ENCODE peak calls at places on chromosomes 12 and 14, in six cellular contexts. V is fibroblast of lung, D is fibroblast of pulmonary artery, G is PC-3, E is HCT116, Z is ovary. S is an unnamed sample.

GRCh38 chr12:64739778-64740177 is 19.4 kb downstream of the GNS start:
- DNase-seq in V (no peak), D (no peak), G (peak; percentile 82), E (no peak), Z (no peak), S (peak; percentile 66)

GRCh38 chr12:132065203-132065602 is 78.9 kb downstream of the DDX51 start:
- DNase-seq in V (no peak), D (no peak), G (no peak), E (no peak), Z (no peak), S (no peak)

GRCh38 chr12:1744932-1745331 is 54.1 kb downstream of the ADIPOR2 start:
- DNase-seq in V (no peak), D (no peak), G (no peak), E (no peak), Z (no peak), S (no peak)

GRCh38 chr12:19643635-19644034 is 204.3 kb downstream of the AEBP2 start:
- DNase-seq in V (peak; percentile 76), D (peak; percentile 76), G (peak; percentile 50), E (peak; percentile 39), Z (peak; percentile 20), S (peak; percentile 69)

GRCh38 chr12:18323159-18323558 is 61.8 kb downstream of the PIK3C2G start:
- DNase-seq in V (peak; percentile 31), D (peak; percentile 16), G (peak; percentile 12), E (no peak), Z (no peak), S (peak; percentile 64)

GRCh38 chr12:117188961-117189724 is 1.1 kb downstream of the FBXO21 start:
- DNase-seq in V (peak; percentile 57), D (peak; percentile 65), G (peak; percentile 29), E (no peak), Z (peak; percentile 50), S (peak; percentile 59)

GRCh38 chr12:123113038-123113437 is 37.9 kb downstream of the PITPNM2 start:
- DNase-seq in V (no peak), D (no peak), G (no peak), E (no peak), Z (no peak), S (no peak)

GRCh38 chr12:68080577-68080976 is 79.0 kb downstream of the IFNG start:
- DNase-seq in V (no peak), D (no peak), G (no peak), E (no peak), Z (no peak), S (no peak)

GRCh38 chr14:75515631-75515999 is 6.7 kb upstream of the BATF start:
- DNase-seq in V (no peak), D (no peak), G (no peak), E (no peak), Z (no peak), S (no peak)

GRCh38 chr12:122099280-122099749 is 20.8 kb downstream of the MLXIP start:
- DNase-seq in V (no peak), D (no peak), G (no peak), E (no peak), Z (no peak), S (no peak)

GRCh38 chr14:56027916-56028637 is 90.1 kb upstream of the PELI2 start:
- DNase-seq in V (peak; percentile 4), D (no peak), G (no peak), E (no peak), Z (no peak), S (no peak)

GRCh38 chr14:67943947-67944346 is 124.4 kb downstream of the RAD51B start:
- DNase-seq in V (peak; percentile 92), D (peak; percentile 97), G (peak; percentile 93), E (peak; percentile 71), Z (peak; percentile 86), S (peak; percentile 90)

GRCh38 chr14:68854421-68854820 is 61.6 kb upstream of the ZFP36L1 start:
- DNase-seq in V (no peak), D (no peak), G (no peak), E (no peak), Z (no peak), S (no peak)

GRCh38 chr12:94730846-94731245 is 80.5 kb upstream of the TMCC3 start:
- DNase-seq in V (no peak), D (no peak), G (no peak), E (no peak), Z (no peak), S (no peak)

GRCh38 chr14:69263364-69263763 is 3.4 kb downstream of the GALNT16 start:
- DNase-seq in V (peak; percentile 92), D (peak; percentile 90), G (peak; percentile 60), E (no peak), Z (no peak), S (peak; percentile 96)

GRCh38 chr14:23829736-23830474 is 123.7 kb upstream of the DHRS4 start:
- DNase-seq in V (peak; percentile 82), D (peak; percentile 83), G (peak; percentile 96), E (peak; percentile 93), Z (peak; percentile 27), S (peak; percentile 80)

GRCh38 chr14:90290612-90291011 is 34.3 kb downstream of the PSMC1 start:
- DNase-seq in V (no peak), D (no peak), G (no peak), E (no peak), Z (no peak), S (no peak)

GRCh38 chr14:86334355-86334754 is 804.4 kb downstream of the FLRT2 start:
- DNase-seq in V (no peak), D (no peak), G (no peak), E (no peak), Z (no peak), S (no peak)

GRCh38 chr12:27866382-27867101 is 86.5 kb upstream of the MANSC4 start:
- DNase-seq in V (peak; percentile 53), D (peak; percentile 62), G (peak; percentile 34), E (no peak), Z (no peak), S (peak; percentile 57)

GRCh38 chr14:32244404-32244803 is 41.3 kb upstream of the RNU6-8 start:
- DNase-seq in V (peak; percentile 12), D (peak; percentile 19), G (peak; percentile 44), E (no peak), Z (no peak), S (peak; percentile 42)
- TF ChIP-seq CTCF in V (no peak), D (peak; percentile 12), G (peak; percentile 51), E (peak; percentile 30), Z (no peak), S (peak; percentile 41)

GRCh38 chr12:91178801-91179200 is 3.8 kb downstream of the DCN start:
- DNase-seq in V (no peak), D (no peak), G (no peak), E (no peak), Z (no peak), S (peak; percentile 17)

GRCh38 chr12:91179315-91179714 is 3.3 kb downstream of the DCN start:
- DNase-seq in V (peak; percentile 66), D (peak; percentile 73), G (peak; percentile 9), E (no peak), Z (no peak), S (peak; percentile 71)

GRCh38 chr12:91181053-91181452 is 1.6 kb downstream of the DCN start:
- DNase-seq in V (peak; percentile 72), D (peak; percentile 68), G (no peak), E (no peak), Z (no peak), S (no peak)

GRCh38 chr12:91180577-91180976 is 2.0 kb downstream of the DCN start:
- DNase-seq in V (peak; percentile 90), D (peak; percentile 82), G (no peak), E (no peak), Z (no peak), S (peak; percentile 86)

DNA sequence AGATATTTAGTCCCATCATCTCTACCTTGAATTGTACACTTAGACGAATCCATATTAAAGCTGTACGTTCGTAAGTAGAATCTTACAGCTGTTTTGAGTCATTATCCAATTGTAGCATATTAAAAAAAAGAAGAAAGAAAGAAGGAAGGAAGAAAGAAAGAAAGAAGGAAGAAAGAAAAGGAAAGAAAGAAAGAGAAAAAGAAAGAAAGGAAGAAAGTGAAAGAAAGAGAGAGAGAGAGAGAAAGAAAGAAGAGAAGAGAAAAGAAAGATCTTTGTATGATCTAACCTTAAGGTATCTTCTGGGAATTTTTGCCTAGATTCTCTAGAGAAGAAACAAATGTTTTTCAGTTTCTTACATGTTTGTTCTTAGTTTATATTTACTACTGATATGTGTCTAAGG is 2.5 kb downstream of the DCN start:
- DNase-seq in V (no peak), D (no peak), G (no peak), E (no peak), Z (no peak), S (no peak)
- H3K4me3 ChIP-seq in V (peak overlapping the region; percentile 50), D (peak overlapping the region; percentile 72), G (no peak overlapping the region), E (no peak overlapping the region), Z (peak overlapping the region; percentile 50), S (peak overlapping the region; percentile 79)

GRCh38 chr12:79006306-79006705 is 141.7 kb downstream of the SYT1 start:
- DNase-seq in V (peak; percentile 26), D (peak; percentile 28), G (peak; percentile 52), E (peak; percentile 12), Z (no peak), S (peak; percentile 31)
- TF ChIP-seq CTCF in V (peak; percentile 20), D (peak; percentile 18), G (peak; percentile 69), E (peak; percentile 65), Z (no peak), S (no peak)

GRCh38 chr12:15323530-15323929 is 1.2 kb downstream of the PTPRO start:
- DNase-seq in V (no peak), D (no peak), G (no peak), E (no peak), Z (no peak), S (no peak)
- H3K4me3 ChIP-seq in V (no peak overlapping the region), D (no peak overlapping the region), G (no peak overlapping the region), E (no peak overlapping the region), Z (no peak overlapping the region), S (no peak overlapping the region)

DNA sequence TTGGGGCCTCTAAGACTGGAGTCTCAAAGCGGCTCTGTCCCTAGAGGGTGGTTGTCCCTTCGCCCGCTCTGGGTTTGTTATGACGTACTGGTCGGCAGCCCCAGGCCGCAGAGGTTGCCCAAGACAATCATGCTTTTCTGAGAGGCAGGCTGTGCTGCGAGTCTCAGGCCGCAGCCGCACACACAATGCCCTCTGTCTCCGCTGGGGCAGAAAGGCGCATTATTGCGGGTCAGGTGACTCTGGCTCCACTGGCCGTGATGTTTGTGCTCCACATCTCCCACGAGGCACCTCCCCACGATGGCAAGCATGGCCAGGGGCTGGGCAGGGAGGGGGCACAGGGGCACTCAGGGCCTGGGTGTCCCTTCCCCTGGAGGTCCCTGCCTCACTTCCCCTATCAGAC is 21.0 kb upstream of the PLEKHG3 start:
- DNase-seq in V (no peak), D (no peak), G (no peak), E (no peak), Z (peak; percentile 27), S (no peak)
- TF ChIP-seq CTCF in V (no peak), D (no peak), G (no peak), E (no peak), Z (no peak), S (no peak)